ENCODE peak calls at places on chromosomes 16 and 17, in ten cellular contexts. One of them, this sample, is unnamed.

GRCh38 chr17:80195671-80196529 is 24.2 kb downstream of the SGSH start:
- DNase-seq in head of caudate nucleus: peak; percentile 52
- DNase-seq in GM19239: peak; percentile 44
- DNase-seq in iPS-NIHi11: peak; percentile 78
- DNase-seq in NCI-H1092: no peak
- DNase-seq in NCI-H1105: no peak
- DNase-seq in cardiac fibroblast: peak; percentile 11
- DNase-seq in stimulated activated CD8-positive, alpha-beta memory T cell treated with anti-CD3 and anti-CD28 coated beads, Interleukin-7, amount 100 ng/mL, for 24 hours: peak; percentile 35
- DNase-seq in naive thymus-derived CD4-positive, alpha-beta T cell: peak; percentile 53
- DNase-seq in activated CD4-positive, alpha-beta T cell treated with anti-CD3 and anti-CD28 coated beads, Interleukin-2, amount 50 U/mL, for 4 hours: peak; percentile 51
- DNase-seq in this sample: peak; percentile 46

GRCh38 chr17:9120471-9120870 is 99.2 kb downstream of the NTN1 start:
- DNase-seq in NCI-H1092: no peak
- DNase-seq in NCI-H1105: no peak
- DNase-seq in naive thymus-derived CD4-positive, alpha-beta T cell: no peak
- DNase-seq in cardiac fibroblast: no peak
- DNase-seq in head of caudate nucleus: no peak
- DNase-seq in GM19239: no peak
- DNase-seq in activated CD4-positive, alpha-beta T cell treated with anti-CD3 and anti-CD28 coated beads, Interleukin-2, amount 50 U/mL, for 4 hours: no peak
- DNase-seq in iPS-NIHi11: peak; percentile 73
- DNase-seq in stimulated activated CD8-positive, alpha-beta memory T cell treated with anti-CD3 and anti-CD28 coated beads, Interleukin-7, amount 100 ng/mL, for 24 hours: no peak
- DNase-seq in this sample: no peak

GRCh38 chr16:1786242-1787055 is 3.7 kb downstream of the NUBP2 start:
- DNase-seq in NCI-H1092: no peak
- DNase-seq in activated CD4-positive, alpha-beta T cell treated with anti-CD3 and anti-CD28 coated beads, Interleukin-2, amount 50 U/mL, for 4 hours: peak; percentile 1
- DNase-seq in naive thymus-derived CD4-positive, alpha-beta T cell: no peak
- DNase-seq in iPS-NIHi11: no peak
- DNase-seq in head of caudate nucleus: no peak
- DNase-seq in NCI-H1105: no peak
- DNase-seq in stimulated activated CD8-positive, alpha-beta memory T cell treated with anti-CD3 and anti-CD28 coated beads, Interleukin-7, amount 100 ng/mL, for 24 hours: no peak
- DNase-seq in cardiac fibroblast: no peak
- DNase-seq in GM19239: no peak
- DNase-seq in this sample: no peak

GRCh38 chr17:83127431-83128160 is 48.2 kb downstream of the METRNL start:
- DNase-seq in GM19239: no peak
- DNase-seq in activated CD4-positive, alpha-beta T cell treated with anti-CD3 and anti-CD28 coated beads, Interleukin-2, amount 50 U/mL, for 4 hours: no peak
- DNase-seq in NCI-H1105: no peak
- DNase-seq in naive thymus-derived CD4-positive, alpha-beta T cell: no peak
- DNase-seq in NCI-H1092: no peak
- DNase-seq in stimulated activated CD8-positive, alpha-beta memory T cell treated with anti-CD3 and anti-CD28 coated beads, Interleukin-7, amount 100 ng/mL, for 24 hours: no peak
- DNase-seq in iPS-NIHi11: no peak
- DNase-seq in cardiac fibroblast: no peak
- DNase-seq in head of caudate nucleus: no peak
- DNase-seq in this sample: no peak

GRCh38 chr16:19589771-19590302 is 34.3 kb downstream of the VPS35L start:
- DNase-seq in NCI-H1092: no peak
- DNase-seq in stimulated activated CD8-positive, alpha-beta memory T cell treated with anti-CD3 and anti-CD28 coated beads, Interleukin-7, amount 100 ng/mL, for 24 hours: no peak
- DNase-seq in cardiac fibroblast: peak; percentile 94
- DNase-seq in head of caudate nucleus: no peak
- DNase-seq in GM19239: no peak
- DNase-seq in naive thymus-derived CD4-positive, alpha-beta T cell: no peak
- DNase-seq in iPS-NIHi11: no peak
- DNase-seq in NCI-H1105: no peak
- DNase-seq in activated CD4-positive, alpha-beta T cell treated with anti-CD3 and anti-CD28 coated beads, Interleukin-2, amount 50 U/mL, for 4 hours: no peak
- DNase-seq in this sample: no peak

GRCh38 chr17:77889135-77889505 is 69.4 kb upstream of the TNRC6C start:
- DNase-seq in stimulated activated CD8-positive, alpha-beta memory T cell treated with anti-CD3 and anti-CD28 coated beads, Interleukin-7, amount 100 ng/mL, for 24 hours: no peak
- DNase-seq in head of caudate nucleus: no peak
- DNase-seq in iPS-NIHi11: no peak
- DNase-seq in GM19239: no peak
- DNase-seq in naive thymus-derived CD4-positive, alpha-beta T cell: no peak
- DNase-seq in NCI-H1092: no peak
- DNase-seq in activated CD4-positive, alpha-beta T cell treated with anti-CD3 and anti-CD28 coated beads, Interleukin-2, amount 50 U/mL, for 4 hours: no peak
- DNase-seq in cardiac fibroblast: no peak
- DNase-seq in NCI-H1105: no peak
- DNase-seq in this sample: no peak

GRCh38 chr17:38870259-38871165 is 654 bp downstream of the LASP1 start:
- DNase-seq in NCI-H1092: peak; percentile 31
- DNase-seq in activated CD4-positive, alpha-beta T cell treated with anti-CD3 and anti-CD28 coated beads, Interleukin-2, amount 50 U/mL, for 4 hours: peak; percentile 47
- DNase-seq in GM19239: peak; percentile 69
- DNase-seq in cardiac fibroblast: peak; percentile 64
- DNase-seq in stimulated activated CD8-positive, alpha-beta memory T cell treated with anti-CD3 and anti-CD28 coated beads, Interleukin-7, amount 100 ng/mL, for 24 hours: peak; percentile 38
- DNase-seq in naive thymus-derived CD4-positive, alpha-beta T cell: peak; percentile 61
- DNase-seq in head of caudate nucleus: peak; percentile 85
- DNase-seq in iPS-NIHi11: peak; percentile 63
- DNase-seq in NCI-H1105: peak; percentile 45
- DNase-seq in this sample: peak; percentile 50

GRCh38 chr17:50808888-50809287 is 26.5 kb upstream of the WFIKKN2 start:
- DNase-seq in NCI-H1092: no peak
- DNase-seq in head of caudate nucleus: no peak
- DNase-seq in cardiac fibroblast: no peak
- DNase-seq in activated CD4-positive, alpha-beta T cell treated with anti-CD3 and anti-CD28 coated beads, Interleukin-2, amount 50 U/mL, for 4 hours: no peak
- DNase-seq in NCI-H1105: no peak
- DNase-seq in stimulated activated CD8-positive, alpha-beta memory T cell treated with anti-CD3 and anti-CD28 coated beads, Interleukin-7, amount 100 ng/mL, for 24 hours: no peak
- DNase-seq in GM19239: no peak
- DNase-seq in naive thymus-derived CD4-positive, alpha-beta T cell: no peak
- DNase-seq in iPS-NIHi11: no peak
- DNase-seq in this sample: no peak

GRCh38 chr16:21145738-21146137 is 4.9 kb downstream of the DNAH3 start:
- DNase-seq in NCI-H1092: no peak
- DNase-seq in stimulated activated CD8-positive, alpha-beta memory T cell treated with anti-CD3 and anti-CD28 coated beads, Interleukin-7, amount 100 ng/mL, for 24 hours: no peak
- DNase-seq in GM19239: no peak
- DNase-seq in head of caudate nucleus: no peak
- DNase-seq in cardiac fibroblast: no peak
- DNase-seq in naive thymus-derived CD4-positive, alpha-beta T cell: no peak
- DNase-seq in activated CD4-positive, alpha-beta T cell treated with anti-CD3 and anti-CD28 coated beads, Interleukin-2, amount 50 U/mL, for 4 hours: no peak
- DNase-seq in NCI-H1105: peak; percentile 33
- DNase-seq in iPS-NIHi11: no peak
- DNase-seq in this sample: no peak

GRCh38 chr17:15782809-15783208 is 50.7 kb downstream of the TBC1D26 start:
- DNase-seq in iPS-NIHi11: peak; percentile 9
- DNase-seq in NCI-H1092: peak; percentile 1
- DNase-seq in cardiac fibroblast: peak; percentile 63
- DNase-seq in naive thymus-derived CD4-positive, alpha-beta T cell: no peak
- DNase-seq in activated CD4-positive, alpha-beta T cell treated with anti-CD3 and anti-CD28 coated beads, Interleukin-2, amount 50 U/mL, for 4 hours: no peak
- DNase-seq in stimulated activated CD8-positive, alpha-beta memory T cell treated with anti-CD3 and anti-CD28 coated beads, Interleukin-7, amount 100 ng/mL, for 24 hours: no peak
- DNase-seq in NCI-H1105: no peak
- DNase-seq in GM19239: no peak
- DNase-seq in head of caudate nucleus: peak; percentile 55
- DNase-seq in this sample: no peak

GRCh38 chr16:56999409-57000270 is 10.3 kb downstream of the NLRC5 start:
- DNase-seq in head of caudate nucleus: no peak
- DNase-seq in NCI-H1092: no peak
- DNase-seq in stimulated activated CD8-positive, alpha-beta memory T cell treated with anti-CD3 and anti-CD28 coated beads, Interleukin-7, amount 100 ng/mL, for 24 hours: no peak
- DNase-seq in activated CD4-positive, alpha-beta T cell treated with anti-CD3 and anti-CD28 coated beads, Interleukin-2, amount 50 U/mL, for 4 hours: peak; percentile 20
- DNase-seq in cardiac fibroblast: no peak
- DNase-seq in iPS-NIHi11: no peak
- DNase-seq in naive thymus-derived CD4-positive, alpha-beta T cell: no peak
- DNase-seq in GM19239: no peak
- DNase-seq in NCI-H1105: no peak
- DNase-seq in this sample: peak; percentile 26

GRCh38 chr16:84115919-84116719 is 623 bp downstream of the MBTPS1 start:
- DNase-seq in naive thymus-derived CD4-positive, alpha-beta T cell: peak; percentile 79
- DNase-seq in stimulated activated CD8-positive, alpha-beta memory T cell treated with anti-CD3 and anti-CD28 coated beads, Interleukin-7, amount 100 ng/mL, for 24 hours: peak; percentile 24
- DNase-seq in NCI-H1105: no peak
- DNase-seq in head of caudate nucleus: peak; percentile 73
- DNase-seq in GM19239: no peak
- DNase-seq in NCI-H1092: peak; percentile 9
- DNase-seq in cardiac fibroblast: peak; percentile 58
- DNase-seq in iPS-NIHi11: no peak
- DNase-seq in activated CD4-positive, alpha-beta T cell treated with anti-CD3 and anti-CD28 coated beads, Interleukin-2, amount 50 U/mL, for 4 hours: peak; percentile 47
- DNase-seq in this sample: peak; percentile 92